ENCODE peak calls at places on chromosomes 4 and X, in seven cellular contexts. One of them, this sample, is unnamed.

GRCh38 chr4:123603165-123603564 is 206.6 kb downstream of the SPRY1 start:
- DNase-seq in NCI-H82: no peak
- DNase-seq in DMS153: no peak
- DNase-seq in SW480: peak
- DNase-seq in stimulated activated CD8-positive, alpha-beta memory T cell treated with anti-CD3 and anti-CD28 coated beads, Interleukin-4, amount 100 ng/mL, for 4 hours: no peak
- DNase-seq in fibroblast of lung: peak
- DNase-seq in stromal cell of bone marrow: no peak
- DNase-seq in this sample: no peak

GRCh38 chr4:156322592-156322991 is 368.9 kb upstream of the CTSO start:
- DNase-seq in NCI-H82: no peak
- DNase-seq in DMS153: no peak
- DNase-seq in SW480: no peak
- DNase-seq in stimulated activated CD8-positive, alpha-beta memory T cell treated with anti-CD3 and anti-CD28 coated beads, Interleukin-4, amount 100 ng/mL, for 4 hours: no peak
- DNase-seq in fibroblast of lung: peak
- DNase-seq in stromal cell of bone marrow: peak
- DNase-seq in this sample: no peak

GRCh38 chrX:46325312-46325877 is 219.8 kb downstream of the ZNF674 start:
- DNase-seq in NCI-H82: no peak
- DNase-seq in DMS153: no peak
- DNase-seq in SW480: peak
- DNase-seq in stimulated activated CD8-positive, alpha-beta memory T cell treated with anti-CD3 and anti-CD28 coated beads, Interleukin-4, amount 100 ng/mL, for 4 hours: peak
- DNase-seq in fibroblast of lung: peak
- DNase-seq in stromal cell of bone marrow: peak
- DNase-seq in this sample: no peak

GRCh38 chr4:182556576-182556975 is 313.4 kb downstream of the TENM3 start:
- DNase-seq in NCI-H82: no peak
- DNase-seq in DMS153: peak
- DNase-seq in SW480: no peak
- DNase-seq in stimulated activated CD8-positive, alpha-beta memory T cell treated with anti-CD3 and anti-CD28 coated beads, Interleukin-4, amount 100 ng/mL, for 4 hours: no peak
- DNase-seq in fibroblast of lung: peak
- DNase-seq in stromal cell of bone marrow: no peak
- DNase-seq in this sample: no peak

GRCh38 chr4:2806392-2807355 is 13.8 kb downstream of the SH3BP2 start:
- DNase-seq in NCI-H82: no peak
- DNase-seq in DMS153: no peak
- DNase-seq in SW480: no peak
- DNase-seq in stimulated activated CD8-positive, alpha-beta memory T cell treated with anti-CD3 and anti-CD28 coated beads, Interleukin-4, amount 100 ng/mL, for 4 hours: no peak
- DNase-seq in fibroblast of lung: peak
- DNase-seq in stromal cell of bone marrow: no peak
- DNase-seq in this sample: peak

GRCh38 chr4:151644625-151645024 is 116.2 kb downstream of the GATB start:
- DNase-seq in NCI-H82: peak
- DNase-seq in DMS153: no peak
- DNase-seq in SW480: peak
- DNase-seq in stimulated activated CD8-positive, alpha-beta memory T cell treated with anti-CD3 and anti-CD28 coated beads, Interleukin-4, amount 100 ng/mL, for 4 hours: no peak
- DNase-seq in fibroblast of lung: no peak
- DNase-seq in stromal cell of bone marrow: no peak
- DNase-seq in this sample: no peak

GRCh38 chrX:74371399-74371798 is 49.9 kb upstream of the SLC16A2 start:
- DNase-seq in NCI-H82: no peak
- DNase-seq in DMS153: no peak
- DNase-seq in SW480: no peak
- DNase-seq in stimulated activated CD8-positive, alpha-beta memory T cell treated with anti-CD3 and anti-CD28 coated beads, Interleukin-4, amount 100 ng/mL, for 4 hours: no peak
- DNase-seq in fibroblast of lung: peak
- DNase-seq in stromal cell of bone marrow: no peak
- DNase-seq in this sample: no peak

GRCh38 chr4:119774840-119775239 is 146.2 kb upstream of the PDE5A start:
- DNase-seq in NCI-H82: peak
- DNase-seq in DMS153: no peak
- DNase-seq in SW480: no peak
- DNase-seq in stimulated activated CD8-positive, alpha-beta memory T cell treated with anti-CD3 and anti-CD28 coated beads, Interleukin-4, amount 100 ng/mL, for 4 hours: no peak
- DNase-seq in fibroblast of lung: no peak
- DNase-seq in stromal cell of bone marrow: no peak
- DNase-seq in this sample: no peak

GRCh38 chr4:7983296-7983695 is 43.6 kb upstream of the AFAP1 start:
- DNase-seq in NCI-H82: no peak
- DNase-seq in DMS153: no peak
- DNase-seq in SW480: no peak
- DNase-seq in stimulated activated CD8-positive, alpha-beta memory T cell treated with anti-CD3 and anti-CD28 coated beads, Interleukin-4, amount 100 ng/mL, for 4 hours: no peak
- DNase-seq in fibroblast of lung: no peak
- DNase-seq in stromal cell of bone marrow: no peak
- DNase-seq in this sample: no peak

GRCh38 chr4:109406337-109406931 is 27.2 kb upstream of the SEC24B start:
- DNase-seq in NCI-H82: peak
- DNase-seq in DMS153: peak
- DNase-seq in SW480: peak
- DNase-seq in stimulated activated CD8-positive, alpha-beta memory T cell treated with anti-CD3 and anti-CD28 coated beads, Interleukin-4, amount 100 ng/mL, for 4 hours: no peak
- DNase-seq in fibroblast of lung: peak
- DNase-seq in stromal cell of bone marrow: peak
- DNase-seq in this sample: no peak

GRCh38 chr4:141144207-141144606 is 10.9 kb upstream of the RNF150 start:
- DNase-seq in NCI-H82: no peak
- DNase-seq in DMS153: no peak
- DNase-seq in SW480: no peak
- DNase-seq in stimulated activated CD8-positive, alpha-beta memory T cell treated with anti-CD3 and anti-CD28 coated beads, Interleukin-4, amount 100 ng/mL, for 4 hours: no peak
- DNase-seq in fibroblast of lung: no peak
- DNase-seq in stromal cell of bone marrow: no peak
- DNase-seq in this sample: no peak

GRCh38 chrX:40104649-40105015 is 6.9 kb upstream of the BCOR start:
- DNase-seq in NCI-H82: peak
- DNase-seq in DMS153: no peak
- DNase-seq in SW480: peak
- DNase-seq in stimulated activated CD8-positive, alpha-beta memory T cell treated with anti-CD3 and anti-CD28 coated beads, Interleukin-4, amount 100 ng/mL, for 4 hours: no peak
- DNase-seq in fibroblast of lung: peak
- DNase-seq in stromal cell of bone marrow: no peak
- DNase-seq in this sample: peak

GRCh38 chr4:123415977-123416376 is 19.4 kb downstream of the SPRY1 start:
- DNase-seq in NCI-H82: no peak
- DNase-seq in DMS153: no peak
- DNase-seq in SW480: peak
- DNase-seq in stimulated activated CD8-positive, alpha-beta memory T cell treated with anti-CD3 and anti-CD28 coated beads, Interleukin-4, amount 100 ng/mL, for 4 hours: peak
- DNase-seq in fibroblast of lung: no peak
- DNase-seq in stromal cell of bone marrow: no peak
- DNase-seq in this sample: no peak

GRCh38 chr4:99029018-99029735 is 33.7 kb downstream of the METAP1 start:
- DNase-seq in NCI-H82: no peak
- DNase-seq in DMS153: no peak
- DNase-seq in SW480: no peak
- DNase-seq in stimulated activated CD8-positive, alpha-beta memory T cell treated with anti-CD3 and anti-CD28 coated beads, Interleukin-4, amount 100 ng/mL, for 4 hours: no peak
- DNase-seq in fibroblast of lung: no peak
- DNase-seq in stromal cell of bone marrow: no peak
- DNase-seq in this sample: no peak

GRCh38 chrX:154840856-154841255 is 6.4 kb upstream of the SMIM9 start:
- DNase-seq in NCI-H82: peak
- DNase-seq in DMS153: peak
- DNase-seq in SW480: peak
- DNase-seq in stimulated activated CD8-positive, alpha-beta memory T cell treated with anti-CD3 and anti-CD28 coated beads, Interleukin-4, amount 100 ng/mL, for 4 hours: no peak
- DNase-seq in fibroblast of lung: peak
- DNase-seq in stromal cell of bone marrow: peak
- DNase-seq in this sample: no peak

GRCh38 chr4:16733509-16733908 is 164.9 kb downstream of the LDB2 start:
- DNase-seq in NCI-H82: no peak
- DNase-seq in DMS153: no peak
- DNase-seq in SW480: no peak
- DNase-seq in stimulated activated CD8-positive, alpha-beta memory T cell treated with anti-CD3 and anti-CD28 coated beads, Interleukin-4, amount 100 ng/mL, for 4 hours: no peak
- DNase-seq in fibroblast of lung: no peak
- DNase-seq in stromal cell of bone marrow: no peak
- DNase-seq in this sample: no peak

GRCh38 chr4:1760521-1761001 is 32.5 kb upstream of the FGFR3 start:
- DNase-seq in NCI-H82: no peak
- DNase-seq in DMS153: no peak
- DNase-seq in SW480: no peak
- DNase-seq in stimulated activated CD8-positive, alpha-beta memory T cell treated with anti-CD3 and anti-CD28 coated beads, Interleukin-4, amount 100 ng/mL, for 4 hours: no peak
- DNase-seq in fibroblast of lung: no peak
- DNase-seq in stromal cell of bone marrow: no peak
- DNase-seq in this sample: no peak

GRCh38 chr4:5810770-5811430 is 82.0 kb downstream of the CRMP1 start:
- DNase-seq in NCI-H82: no peak
- DNase-seq in DMS153: no peak
- DNase-seq in SW480: no peak
- DNase-seq in stimulated activated CD8-positive, alpha-beta memory T cell treated with anti-CD3 and anti-CD28 coated beads, Interleukin-4, amount 100 ng/mL, for 4 hours: no peak
- DNase-seq in fibroblast of lung: no peak
- DNase-seq in stromal cell of bone marrow: no peak
- DNase-seq in this sample: no peak

GRCh38 chr4:78710536-78710935 is 65.6 kb upstream of the BMP2K start:
- DNase-seq in NCI-H82: no peak
- DNase-seq in DMS153: no peak
- DNase-seq in SW480: no peak
- DNase-seq in stimulated activated CD8-positive, alpha-beta memory T cell treated with anti-CD3 and anti-CD28 coated beads, Interleukin-4, amount 100 ng/mL, for 4 hours: no peak
- DNase-seq in fibroblast of lung: no peak
- DNase-seq in stromal cell of bone marrow: peak
- DNase-seq in this sample: no peak

GRCh38 chrX:39491548-39492297 is 606.0 kb downstream of the BCOR start:
- DNase-seq in NCI-H82: peak
- DNase-seq in DMS153: no peak
- DNase-seq in SW480: no peak
- DNase-seq in stimulated activated CD8-positive, alpha-beta memory T cell treated with anti-CD3 and anti-CD28 coated beads, Interleukin-4, amount 100 ng/mL, for 4 hours: peak
- DNase-seq in fibroblast of lung: no peak
- DNase-seq in stromal cell of bone marrow: no peak
- DNase-seq in this sample: no peak

GRCh38 chrX:126137899-126138298 is 28.2 kb downstream of the DCAF12L2 start:
- DNase-seq in NCI-H82: peak
- DNase-seq in DMS153: no peak
- DNase-seq in SW480: no peak
- DNase-seq in stimulated activated CD8-positive, alpha-beta memory T cell treated with anti-CD3 and anti-CD28 coated beads, Interleukin-4, amount 100 ng/mL, for 4 hours: no peak
- DNase-seq in fibroblast of lung: no peak
- DNase-seq in stromal cell of bone marrow: no peak
- DNase-seq in this sample: no peak

This sample was measured in uterus.